ENCODE peak calls at places on chromosomes 11 and 22, in four cellular contexts. W is non-pigmented ciliary epithelial cell; G is chondrocyte; A is stimulated activated CD4-positive, alpha-beta T cell treated with anti-CD3 and anti-CD28 coated beads, Interleukin-2, amount 100 ng/mL, for 48 hours. N is an unnamed sample.
A peak's percentile ranks its signal among the peaks of the same experiment; 100 is the strongest.

GRCh38 chr22:49027122-49027670 is 800.5 kb downstream of the BRD1 start:
- DNase-seq in W (no peak), G (peak; percentile 72), A (no peak), N (no peak)

GRCh38 chr11:131906963-131907362 is 536.5 kb downstream of the NTM start:
- DNase-seq in W (no peak), G (no peak), A (no peak), N (no peak)

GRCh38 chr22:32623943-32624342 is 149.3 kb downstream of the FBXO7 start:
- DNase-seq in W (peak; percentile 76), G (no peak), A (no peak), N (no peak)

GRCh38 chr11:133986545-133986944 is 29.8 kb upstream of the IGSF9B start:
- DNase-seq in W (no peak), G (no peak), A (no peak), N (no peak)

GRCh38 chr11:8015753-8016239 is 28.7 kb downstream of the EIF3F start:
- DNase-seq in W (no peak), G (no peak), A (no peak), N (no peak)

GRCh38 chr11:102580185-102580951 is 44.8 kb downstream of the MMP20 start:
- DNase-seq in W (no peak), G (no peak), A (no peak), N (no peak)

GRCh38 chr11:112280268-112281126 is 19.8 kb upstream of the PLET1 start:
- DNase-seq in W (peak; percentile 59), G (no peak), A (peak; percentile 55), N (peak; percentile 84)

GRCh38 chr22:47781024-47781423 is 1018.6 kb downstream of the TBC1D22A start:
- DNase-seq in W (no peak), G (no peak), A (no peak), N (no peak)

GRCh38 chr22:46149493-46149997 is 781 bp upstream of the PPARA start:
- DNase-seq in W (no peak), G (no peak), A (peak; percentile 14), N (no peak)

GRCh38 chr11:73388241-73389133 is 12.3 kb downstream of the RELT start:
- DNase-seq in W (no peak), G (no peak), A (no peak), N (peak; percentile 73)

GRCh38 chr22:36301851-36302250 is 48.9 kb downstream of the APOL1 start:
- DNase-seq in W (no peak), G (no peak), A (no peak), N (no peak)

GRCh38 chr11:69497221-69497787 is 15.8 kb downstream of the LINC01488 start:
- DNase-seq in W (peak; percentile 84), G (peak; percentile 96), A (no peak), N (peak; percentile 76)

GRCh38 chr22:26404851-26405357 is 24.2 kb upstream of the ASPHD2 start:
- DNase-seq in W (no peak), G (no peak), A (no peak), N (no peak)

GRCh38 chr11:87719311-87720073 is 455.8 kb downstream of the RAB38 start:
- DNase-seq in W (no peak), G (no peak), A (no peak), N (no peak)

GRCh38 chr22:41023299-41023623 is 69.1 kb upstream of the EP300 start:
- DNase-seq in W (no peak), G (no peak), A (no peak), N (no peak)

N was measured in H7.